ENCODE peak calls at places on chromosome 19, in nine cellular contexts. J, V, W, R, L, Z, O, A and U are unnamed samples.

GRCh38 chr19:12799723-12800343 is 1.8 kb downstream of the PRDX2 start:
- DNase-seq in V (no peak), O (no peak), R (no peak), Z (no peak), W (no peak), J (no peak), A (no peak), L (no peak), U (no peak)

GRCh38 chr19:19062454-19063182 is 1.2 kb upstream of the SLC25A42 start:
- DNase-seq in O (no peak), W (peak; percentile 26), V (peak; percentile 7), A (no peak), Z (no peak), L (no peak), J (no peak), R (no peak), U (peak; percentile 30)

GRCh38 chr19:11063434-11063833 is 25.8 kb upstream of the LDLR start:
- DNase-seq in J (no peak), O (no peak), R (no peak), W (no peak), Z (no peak), A (no peak), V (no peak), L (no peak), U (no peak)

GRCh38 chr19:42074513-42075363 is 1.2 kb upstream of the ZNF574 start:
- DNase-seq in W (no peak), L (no peak), O (no peak), J (peak; percentile 83), R (no peak), Z (no peak), V (peak; percentile 87), A (no peak), U (no peak)

GRCh38 chr19:49588370-49589122 is 2.4 kb upstream of the PRR12 start:
- DNase-seq in V (no peak), O (peak; percentile 54), L (no peak), A (no peak), J (peak; percentile 81), W (no peak), R (no peak), Z (no peak), U (no peak)

GRCh38 chr19:9966448-9966847 is 30.1 kb upstream of the OLFM2 start:
- DNase-seq in J (no peak), L (no peak), W (no peak), O (no peak), A (no peak), Z (no peak), R (no peak), V (no peak), U (no peak)

GRCh38 chr19:23409392-23410048 is 14.2 kb upstream of the ZNF91 start:
- DNase-seq in R (no peak), Z (peak; percentile 80), W (no peak), J (no peak), L (no peak), V (no peak), A (no peak), O (no peak), U (no peak)

GRCh38 chr19:45156231-45156630 is 4.6 kb downstream of the NKPD1 start:
- DNase-seq in R (no peak), A (no peak), J (no peak), Z (no peak), W (no peak), L (no peak), V (no peak), O (no peak), U (no peak)

GRCh38 chr19:46515879-46516350 is 20.2 kb upstream of the PNMA8B start:
- DNase-seq in L (no peak), A (no peak), J (no peak), W (peak; percentile 76), V (peak; percentile 89), O (peak; percentile 46), R (peak; percentile 34), Z (no peak), U (peak; percentile 23)

GRCh38 chr19:37867831-37868230 is 38.6 kb downstream of the WDR87 start:
- DNase-seq in O (no peak), J (no peak), L (no peak), V (no peak), R (no peak), Z (no peak), W (peak; percentile 22), A (no peak), U (no peak)

GRCh38 chr19:8585057-8585893 is 8.0 kb upstream of the MYO1F start:
- DNase-seq in V (no peak), Z (no peak), O (no peak), A (no peak), W (no peak), R (no peak), L (no peak), J (no peak), U (no peak)

GRCh38 chr19:31110331-31110730 is 238.9 kb downstream of the TSHZ3 start:
- DNase-seq in J (no peak), A (no peak), V (no peak), W (peak; percentile 78), O (no peak), R (peak; percentile 41), Z (no peak), L (no peak), U (no peak)

GRCh38 chr19:56112313-56112709 is 8.8 kb downstream of the ZNF787 start:
- DNase-seq in Z (no peak), V (no peak), L (no peak), A (no peak), J (no peak), R (no peak), O (no peak), W (no peak), U (no peak)

GRCh38 chr19:48344892-48345291 is 18.8 kb downstream of the TMEM143 start:
- DNase-seq in L (no peak), J (no peak), R (no peak), V (no peak), A (no peak), Z (peak; percentile 29), W (no peak), O (no peak), U (no peak)

GRCh38 chr19:2426661-2427322 is 594 bp downstream of the TIMM13 start:
- DNase-seq in R (peak; percentile 66), J (peak; percentile 88), V (peak; percentile 39), Z (no peak), W (peak; percentile 72), A (no peak), L (peak; percentile 36), O (no peak), U (peak; percentile 64)

GRCh38 chr19:10991521-10992081 is 30.8 kb downstream of the SMARCA4 start:
- DNase-seq in W (no peak), J (no peak), Z (no peak), O (no peak), L (no peak), A (no peak), V (no peak), R (no peak), U (no peak)

GRCh38 chr19:3075605-3076431 is 13.5 kb upstream of the TLE5 start:
- DNase-seq in A (no peak), V (no peak), O (peak; percentile 74), Z (no peak), L (peak; percentile 61), R (peak; percentile 61), W (peak; percentile 62), J (peak; percentile 91), U (no peak)

GRCh38 chr19:378706-379105 is 30.2 kb downstream of the C2CD4C start:
- DNase-seq in V (no peak), J (peak; percentile 51), L (no peak), Z (no peak), A (no peak), W (no peak), O (no peak), R (no peak), U (no peak)

GRCh38 chr19:10602330-10603083 is 15.4 kb upstream of the AP1M2 start:
- DNase-seq in A (peak; percentile 90), Z (peak; percentile 24), R (peak; percentile 91), O (peak; percentile 86), W (peak; percentile 98), L (peak; percentile 89), V (peak; percentile 83), J (peak; percentile 96), U (peak; percentile 31)

GRCh38 chr19:54473071-54473941 is at the start of gene CDC42EP5:
- DNase-seq in O (no peak), Z (no peak), J (peak; percentile 73), A (peak; percentile 88), L (no peak), V (no peak), R (peak; percentile 59), W (peak; percentile 95), U (no peak)

GRCh38 chr19:30036154-30037129 is 94.4 kb downstream of the URI1 start:
- DNase-seq in W (peak; percentile 8), O (no peak), Z (no peak), A (no peak), J (no peak), V (no peak), L (no peak), R (no peak), U (no peak)

GRCh38 chr19:43934055-43934984 is 762 bp downstream of the ZNF45 start:
- DNase-seq in R (peak; percentile 3), L (no peak), J (no peak), V (peak; percentile 17), Z (no peak), O (no peak), A (no peak), W (peak; percentile 3), U (no peak)

GRCh38 chr19:38264486-38265212 is at the start of gene SPINT2:
- DNase-seq in A (no peak), Z (no peak), V (peak; percentile 84), O (no peak), R (peak; percentile 89), W (no peak), J (peak; percentile 93), L (peak; percentile 14), U (no peak)

GRCh38 chr19:28941833-28942232 is 271.1 kb downstream of the UQCRFS1 start:
- DNase-seq in R (no peak), L (no peak), V (no peak), O (no peak), Z (no peak), W (no peak), A (no peak), J (no peak), U (no peak)

GRCh38 chr19:8610041-8610927 is at the start of gene ADAMTS10:
- DNase-seq in Z (no peak), A (peak; percentile 78), W (peak; percentile 33), L (no peak), R (peak; percentile 69), V (no peak), J (peak; percentile 78), O (peak; percentile 68), U (no peak)

GRCh38 chr19:19711934-19712828 is 20.7 kb downstream of the ZNF14 start:
- DNase-seq in O (no peak), R (no peak), A (no peak), L (no peak), V (no peak), J (no peak), W (no peak), Z (no peak), U (no peak)

GRCh38 chr19:38266981-38267597 is 2.7 kb downstream of the SPINT2 start:
- DNase-seq in W (no peak), O (no peak), L (no peak), R (no peak), J (no peak), A (no peak), Z (no peak), V (peak; percentile 68), U (peak; percentile 39)

GRCh38 chr19:30227071-30227621 is 145.0 kb upstream of the ZNF536 start:
- DNase-seq in L (no peak), R (no peak), O (no peak), J (no peak), W (peak; percentile 17), V (peak; percentile 48), Z (no peak), A (no peak), U (no peak)